ENCODE peak calls at places on chromosome 10, in six cellular contexts. One of them, this sample, is unnamed.
A peak's percentile ranks its signal among the peaks of the same experiment; 100 is the strongest.

GRCh38 chr10:108982141-108982540 is 941.2 kb downstream of the XPNPEP1 start:
- DNase-seq in GM12878: no peak
- DNase-seq in H1: no peak
- DNase-seq in K562: no peak
- DNase-seq in HepG2: no peak
- DNase-seq in GM12891: no peak
- DNase-seq in this sample: no peak

GRCh38 chr10:116073025-116073424 is 200.0 kb downstream of the GFRA1 start:
- DNase-seq in HepG2: no peak
- DNase-seq in GM12891: no peak
- DNase-seq in GM12878: no peak
- DNase-seq in H1: no peak
- DNase-seq in K562: no peak
- DNase-seq in this sample: no peak

GRCh38 chr10:6074489-6075301 is 12.5 kb upstream of the IL2RA start:
- DNase-seq in K562: no peak
- DNase-seq in HepG2: no peak
- DNase-seq in GM12891: no peak
- DNase-seq in GM12878: no peak
- DNase-seq in H1: no peak
- DNase-seq in this sample: no peak

GRCh38 chr10:67978749-67979148 is 94.3 kb downstream of the SIRT1 start:
- DNase-seq in H1: no peak
- DNase-seq in GM12878: no peak
- DNase-seq in HepG2: no peak
- DNase-seq in GM12891: no peak
- DNase-seq in K562: no peak
- DNase-seq in this sample: no peak

GRCh38 chr10:31062856-31063255 is 31.2 kb upstream of the ZNF438 start:
- DNase-seq in K562: no peak
- DNase-seq in GM12891: no peak
- DNase-seq in GM12878: no peak
- DNase-seq in HepG2: no peak
- DNase-seq in H1: no peak
- DNase-seq in this sample: no peak

GRCh38 chr10:132146271-132146671 is 40.5 kb upstream of the DPYSL4 start:
- DNase-seq in H1: no peak
- DNase-seq in K562: no peak
- DNase-seq in GM12891: no peak
- DNase-seq in HepG2: no peak
- DNase-seq in GM12878: no peak
- DNase-seq in this sample: no peak

GRCh38 chr10:21572578-21572977 is 38.5 kb downstream of the MLLT10 start:
- DNase-seq in K562: no peak
- DNase-seq in HepG2: no peak
- DNase-seq in GM12891: no peak
- DNase-seq in H1: no peak
- DNase-seq in GM12878: no peak
- DNase-seq in this sample: no peak

GRCh38 chr10:15898046-15898445 is 37.7 kb upstream of the MINDY3 start:
- DNase-seq in K562: peak; percentile 16
- DNase-seq in GM12891: no peak
- DNase-seq in GM12878: no peak
- DNase-seq in H1: no peak
- DNase-seq in HepG2: no peak
- DNase-seq in this sample: no peak

GRCh38 chr10:60733826-60734225 is 44.5 kb upstream of the CDK1 start:
- DNase-seq in H1: peak; percentile 49
- DNase-seq in HepG2: no peak
- DNase-seq in GM12878: no peak
- DNase-seq in K562: no peak
- DNase-seq in GM12891: no peak
- DNase-seq in this sample: no peak

GRCh38 chr10:73992899-73993788 is 4.8 kb upstream of the VCL start:
- DNase-seq in HepG2: no peak
- DNase-seq in H1: no peak
- DNase-seq in K562: peak; percentile 39
- DNase-seq in GM12878: no peak
- DNase-seq in GM12891: no peak
- DNase-seq in this sample: no peak

GRCh38 chr10:117217196-117217761 is 20.0 kb downstream of the KCNK18 start:
- DNase-seq in K562: no peak
- DNase-seq in GM12878: no peak
- DNase-seq in GM12891: peak; percentile 44
- DNase-seq in HepG2: no peak
- DNase-seq in H1: peak; percentile 73
- DNase-seq in this sample: no peak

GRCh38 chr10:69479737-69480412 is 28.6 kb downstream of the TSPAN15 start:
- DNase-seq in H1: no peak
- DNase-seq in K562: no peak
- DNase-seq in HepG2: no peak
- DNase-seq in GM12878: no peak
- DNase-seq in GM12891: no peak
- DNase-seq in this sample: no peak

GRCh38 chr10:31782701-31783100 is 145.9 kb downstream of the ARHGAP12 start:
- DNase-seq in GM12878: no peak
- DNase-seq in H1: no peak
- DNase-seq in K562: no peak
- DNase-seq in HepG2: no peak
- DNase-seq in GM12891: no peak
- DNase-seq in this sample: no peak

GRCh38 chr10:118818621-118819221 is 64.0 kb upstream of the CACUL1 start:
- DNase-seq in GM12891: no peak
- DNase-seq in HepG2: no peak
- DNase-seq in K562: no peak
- DNase-seq in H1: no peak
- DNase-seq in GM12878: no peak
- DNase-seq in this sample: no peak

GRCh38 chr10:13505040-13505680 is 23.7 kb downstream of the BEND7 start:
- DNase-seq in GM12891: no peak
- DNase-seq in HepG2: no peak
- DNase-seq in K562: no peak
- DNase-seq in GM12878: no peak
- DNase-seq in H1: no peak
- DNase-seq in this sample: no peak

GRCh38 chr10:131748831-131749766 is 151.7 kb upstream of the PPP2R2D start:
- DNase-seq in GM12891: no peak
- DNase-seq in HepG2: peak; percentile 58
- DNase-seq in GM12878: no peak
- DNase-seq in K562: no peak
- DNase-seq in H1: no peak
- DNase-seq in this sample: no peak

GRCh38 chr10:106508920-106509319 is 655.6 kb downstream of the SORCS1 start:
- DNase-seq in GM12891: no peak
- DNase-seq in H1: no peak
- DNase-seq in GM12878: no peak
- DNase-seq in HepG2: no peak
- DNase-seq in K562: no peak
- DNase-seq in this sample: no peak

GRCh38 chr10:13669182-13669860 is 82.6 kb downstream of the PRPF18 start:
- DNase-seq in HepG2: no peak
- DNase-seq in GM12878: no peak
- DNase-seq in K562: no peak
- DNase-seq in GM12891: no peak
- DNase-seq in H1: no peak
- DNase-seq in this sample: no peak

GRCh38 chr10:70567603-70568002 is 34.9 kb downstream of the PRF1 start:
- DNase-seq in HepG2: no peak
- DNase-seq in H1: no peak
- DNase-seq in GM12878: no peak
- DNase-seq in K562: no peak
- DNase-seq in GM12891: no peak
- DNase-seq in this sample: no peak

GRCh38 chr10:78772986-78773530 is 295.7 kb upstream of the ZMIZ1 start:
- DNase-seq in GM12878: no peak
- DNase-seq in GM12891: no peak
- DNase-seq in HepG2: no peak
- DNase-seq in K562: no peak
- DNase-seq in H1: no peak
- DNase-seq in this sample: no peak

GRCh38 chr10:77274046-77274795 is 363.4 kb downstream of the KCNMA1 start:
- DNase-seq in GM12878: no peak
- DNase-seq in GM12891: no peak
- DNase-seq in HepG2: no peak
- DNase-seq in H1: no peak
- DNase-seq in K562: no peak
- DNase-seq in this sample: no peak

GRCh38 chr10:16777473-16778370 is 39.5 kb downstream of the RSU1 start:
- DNase-seq in GM12891: peak; percentile 32
- DNase-seq in K562: peak; percentile 64
- DNase-seq in H1: no peak
- DNase-seq in GM12878: no peak
- DNase-seq in HepG2: peak; percentile 50
- DNase-seq in this sample: peak; percentile 22

GRCh38 chr10:78184851-78185692 is 151.4 kb downstream of the RPS24 start:
- DNase-seq in GM12891: no peak
- DNase-seq in H1: no peak
- DNase-seq in HepG2: no peak
- DNase-seq in GM12878: no peak
- DNase-seq in K562: no peak
- DNase-seq in this sample: no peak

GRCh38 chr10:71281646-71282322 is 37.3 kb upstream of the SLC29A3 start:
- DNase-seq in GM12891: no peak
- DNase-seq in H1: no peak
- DNase-seq in HepG2: no peak
- DNase-seq in K562: no peak
- DNase-seq in GM12878: no peak
- DNase-seq in this sample: no peak

GRCh38 chr10:35639651-35640311 is 2.3 kb downstream of the FZD8 start:
- DNase-seq in GM12878: no peak
- DNase-seq in GM12891: no peak
- DNase-seq in H1: peak; percentile 76
- DNase-seq in K562: no peak
- DNase-seq in HepG2: no peak
- DNase-seq in this sample: no peak

GRCh38 chr10:1570652-1571051 is 166.7 kb downstream of the ADARB2 start:
- DNase-seq in H1: no peak
- DNase-seq in K562: no peak
- DNase-seq in GM12891: no peak
- DNase-seq in HepG2: no peak
- DNase-seq in GM12878: no peak
- DNase-seq in this sample: no peak

GRCh38 chr10:119025336-119025735 is 4.2 kb upstream of the NANOS1 start:
- DNase-seq in K562: no peak
- DNase-seq in HepG2: peak; percentile 40
- DNase-seq in GM12891: no peak
- DNase-seq in H1: no peak
- DNase-seq in GM12878: no peak
- DNase-seq in this sample: no peak

DNA sequence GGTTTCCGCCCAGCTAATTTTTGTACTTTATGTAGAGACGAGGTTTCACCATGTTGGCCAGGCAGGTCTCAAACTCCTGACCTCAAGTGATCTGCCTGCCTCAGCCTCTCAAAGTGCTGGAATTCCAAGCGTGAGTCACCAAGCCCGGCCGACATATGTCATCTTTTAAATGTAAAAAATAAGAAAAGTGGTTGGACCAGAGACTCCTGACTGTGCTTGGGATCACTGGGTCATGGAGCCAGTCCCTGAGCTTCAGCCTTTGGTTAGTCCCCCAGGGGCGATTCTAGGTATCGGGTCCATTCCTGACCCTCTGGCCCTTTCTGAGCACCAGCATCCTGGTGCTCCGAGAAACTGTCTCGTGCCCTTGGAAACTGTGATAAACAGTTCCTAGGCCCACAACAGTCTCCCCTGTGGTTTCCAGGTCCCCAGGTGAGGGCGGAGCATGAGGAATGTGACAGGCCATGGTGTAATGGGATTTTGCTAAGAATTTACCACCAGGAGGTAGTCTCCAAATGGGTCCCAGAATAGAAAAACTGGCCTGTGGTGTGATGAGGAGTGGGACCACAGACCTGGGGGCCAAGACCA is 32.8 kb downstream of the UBTD1 start:
- DNase-seq in K562: no peak
- DNase-seq in HepG2: no peak
- DNase-seq in GM12891: no peak
- DNase-seq in GM12878: no peak
- DNase-seq in H1: no peak
- DNase-seq in this sample: no peak
- TF ChIP-seq POLR2AphosphoS5 in K562: no peak
- TF ChIP-seq POLR2AphosphoS5 in HepG2: no peak
- TF ChIP-seq POLR2AphosphoS5 in GM12891: no peak
- TF ChIP-seq POLR2AphosphoS5 in GM12878: no peak
- TF ChIP-seq POLR2AphosphoS5 in H1: no peak
- TF ChIP-seq POLR2AphosphoS5 in this sample: no peak

GRCh38 chr10:121510201-121510771 is 88.0 kb downstream of the FGFR2 start:
- DNase-seq in GM12891: no peak
- DNase-seq in GM12878: no peak
- DNase-seq in H1: no peak
- DNase-seq in K562: no peak
- DNase-seq in HepG2: no peak
- DNase-seq in this sample: no peak
- TF ChIP-seq TAF1 in GM12891: no peak
- TF ChIP-seq TAF1 in GM12878: no peak
- TF ChIP-seq TAF1 in H1: no peak
- TF ChIP-seq TAF1 in K562: no peak
- TF ChIP-seq TAF1 in HepG2: no peak
- TF ChIP-seq TAF1 in this sample: no peak

DNA sequence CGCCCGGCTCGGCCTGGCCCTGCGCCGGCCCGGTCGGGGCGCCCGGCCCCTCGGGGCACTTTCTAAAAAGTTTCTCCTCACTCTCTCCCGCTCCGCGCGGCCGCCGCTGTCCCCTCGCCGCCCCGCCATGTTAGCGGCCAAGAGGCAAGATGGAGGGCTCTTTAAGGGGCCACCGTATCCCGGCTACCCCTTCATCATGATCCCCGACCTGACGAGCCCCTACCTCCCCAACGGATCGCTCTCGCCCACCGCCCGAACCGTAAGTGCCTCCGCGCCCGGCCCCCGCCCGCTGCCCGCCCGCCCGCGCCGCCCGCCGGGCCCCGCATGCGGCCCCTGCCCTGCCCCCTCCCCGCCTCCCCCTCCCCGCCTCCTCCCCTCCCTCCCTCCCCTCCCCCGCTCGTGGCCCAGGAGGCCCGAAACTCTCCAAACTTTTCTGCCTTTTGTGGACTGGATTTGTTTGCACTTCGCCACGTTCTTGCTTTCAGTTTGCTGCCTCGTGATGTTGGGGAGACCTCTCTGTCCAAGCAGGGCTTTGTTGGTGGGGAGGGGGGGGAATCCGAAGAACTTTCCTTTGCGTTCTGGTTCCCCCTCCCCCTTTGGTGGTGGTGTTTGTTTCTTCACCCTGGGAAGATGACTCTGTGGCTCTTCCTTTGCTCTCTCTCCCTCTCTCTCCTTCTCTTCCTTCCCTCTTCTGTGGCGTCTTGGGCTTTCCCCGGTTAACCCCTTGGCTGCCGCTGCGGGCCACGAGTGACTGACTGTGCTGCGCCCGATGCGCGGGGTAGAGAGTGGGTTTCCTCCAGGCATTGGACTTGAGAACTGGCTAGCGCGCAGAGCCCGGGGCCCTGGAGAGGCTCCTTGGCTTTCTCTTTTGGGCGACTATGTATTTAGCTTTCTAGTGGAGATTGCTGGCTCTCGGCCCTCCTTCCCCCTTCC is 1.6 kb downstream of the TCF7L2 start:
- DNase-seq in K562: peak; percentile 50
- DNase-seq in HepG2: peak; percentile 86
- DNase-seq in H1: peak; percentile 76
- DNase-seq in GM12878: no peak
- DNase-seq in GM12891: no peak
- DNase-seq in this sample: no peak
- TF ChIP-seq POLR2A in K562: peak; percentile 22
- TF ChIP-seq POLR2A in HepG2: peak; percentile 4
- TF ChIP-seq POLR2A in H1: no peak
- TF ChIP-seq POLR2A in GM12878: no peak
- TF ChIP-seq POLR2A in GM12891: no peak
- TF ChIP-seq POLR2A in this sample: no peak

GRCh38 chr10:94403034-94403822 is 887 bp downstream of the TBC1D12 start:
- DNase-seq in K562: peak; percentile 29
- DNase-seq in GM12878: peak; percentile 47
- DNase-seq in HepG2: peak; percentile 76
- DNase-seq in H1: peak; percentile 75
- DNase-seq in GM12891: peak; percentile 43
- DNase-seq in this sample: peak; percentile 51
- TF ChIP-seq POLR2AphosphoS5 in K562: no peak
- TF ChIP-seq POLR2AphosphoS5 in GM12878: peak; percentile 88
- TF ChIP-seq POLR2AphosphoS5 in HepG2: no peak
- TF ChIP-seq POLR2AphosphoS5 in H1: no peak
- TF ChIP-seq POLR2AphosphoS5 in GM12891: no peak
- TF ChIP-seq POLR2AphosphoS5 in this sample: no peak

This sample was measured in GM12892.